ENCODE peak calls at places on chromosomes 5 and 9, in ten cellular contexts. H is OCI-LY7, V is A549, G is astrocyte, Z is K562, L is IMR-90, Q is hepatocyte, R is fibroblast of lung, O is MM.1S, S is GM23248. P is an unnamed sample.

GRCh38 chr9:18235181-18235908 is 238.6 kb upstream of the ADAMTSL1 start:
- DNase-seq in G (no peak), V (no peak), S (no peak), O (no peak), L (no peak), H (no peak), R (no peak), Q (no peak), Z (no peak), P (no peak)

GRCh38 chr5:78912085-78912771 is 72.9 kb downstream of the ARSB start:
- DNase-seq in G (peak), S (no peak), R (peak), L (peak), Z (no peak), O (no peak), V (no peak), H (no peak), Q (no peak), P (no peak)

GRCh38 chr9:70567511-70567910 is 153.1 kb upstream of the KLF9 start:
- DNase-seq in S (no peak), L (no peak), R (no peak), Z (no peak), G (no peak), Q (no peak), V (no peak), H (no peak), O (no peak), P (peak)

GRCh38 chr9:126927419-126927818 is 12.8 kb downstream of the RALGPS1 start:
- DNase-seq in G (no peak), O (no peak), S (no peak), Q (peak), Z (no peak), H (no peak), L (no peak), R (no peak), V (no peak), P (no peak)

GRCh38 chr5:132815454-132815853 is 2.4 kb downstream of the SOWAHA start:
- DNase-seq in S (peak), Q (no peak), V (no peak), R (peak), Z (no peak), G (no peak), H (no peak), L (peak), O (no peak), P (peak)

GRCh38 chr5:143554918-143555477 is 151.5 kb upstream of the NR3C1 start:
- DNase-seq in V (peak), G (peak), S (peak), Z (no peak), L (peak), R (peak), O (no peak), H (no peak), Q (peak), P (peak)

GRCh38 chr9:123620258-123620657 is 264.3 kb downstream of the CRB2 start:
- DNase-seq in Z (no peak), Q (no peak), L (peak), G (no peak), H (no peak), V (peak), O (no peak), R (no peak), S (peak), P (no peak)

GRCh38 chr5:132839426-132840301 is 9.2 kb upstream of the SHROOM1 start:
- DNase-seq in H (no peak), S (peak), R (peak), O (no peak), L (peak), V (no peak), G (peak), Q (peak), Z (no peak), P (peak)

GRCh38 chr5:134444941-134445471 is 33.3 kb upstream of the CDKN2AIPNL start:
- DNase-seq in L (no peak), V (no peak), Z (peak), Q (no peak), H (no peak), R (no peak), O (no peak), S (no peak), G (no peak), P (no peak)

GRCh38 chr5:136222575-136223235 is 29.7 kb upstream of the SMIM32 start:
- DNase-seq in O (no peak), G (no peak), R (no peak), S (peak), Z (no peak), V (no peak), L (no peak), H (no peak), Q (no peak), P (no peak)

GRCh38 chr5:756865-757345 is 27.6 kb downstream of the ZDHHC11B start:
- DNase-seq in G (no peak), L (no peak), S (peak), H (no peak), O (no peak), R (no peak), Z (peak), V (no peak), Q (peak), P (no peak)

GRCh38 chr9:119788876-119789275 is 419.6 kb upstream of the BRINP1 start:
- DNase-seq in Q (no peak), S (no peak), R (no peak), V (no peak), O (no peak), Z (no peak), G (no peak), H (no peak), L (no peak), P (peak)

GRCh38 chr5:131538177-131538593 is 96.8 kb downstream of the RAPGEF6 start:
- DNase-seq in G (peak), S (peak), Q (no peak), L (peak), Z (no peak), V (peak), R (peak), H (no peak), O (no peak), P (no peak)

GRCh38 chr9:71683598-71684235 is 84.6 kb downstream of the CEMIP2 start:
- DNase-seq in Q (peak), S (peak), H (no peak), L (peak), V (no peak), G (peak), Z (no peak), O (no peak), R (peak), P (no peak)

GRCh38 chr5:141605523-141606277 is 13.1 kb downstream of the DIAPH1 start:
- DNase-seq in O (peak), V (no peak), L (no peak), Z (peak), S (no peak), H (peak), G (no peak), R (peak), Q (no peak), P (peak)

GRCh38 chr9:2621678-2622360 is at the start of gene VLDLR:
- DNase-seq in R (peak), H (no peak), L (peak), S (peak), O (peak), Z (peak), V (peak), Q (peak), G (no peak), P (peak)

GRCh38 chr5:171386861-171387254 is 791 bp upstream of the NPM1 start:
- DNase-seq in L (peak), V (no peak), Q (peak), H (no peak), G (no peak), R (no peak), S (no peak), O (no peak), Z (peak), P (peak)

GRCh38 chr9:111805841-111806241 is 11.1 kb upstream of the SHOC1 start:
- DNase-seq in G (peak), R (peak), S (peak), H (no peak), V (peak), Q (no peak), L (peak), O (no peak), Z (no peak), P (peak)

GRCh38 chr5:124951676-124952075 is 205.2 kb upstream of the ZNF608 start:
- DNase-seq in R (no peak), Q (no peak), O (peak), L (no peak), Z (no peak), G (no peak), S (no peak), V (no peak), H (peak), P (no peak)

GRCh38 chr5:43514471-43514815 is 505 bp downstream of the C5orf34 start:
- DNase-seq in H (no peak), Q (peak), S (peak), V (no peak), R (peak), O (no peak), G (peak), Z (no peak), L (peak), P (peak)

GRCh38 chr9:121633736-121634135 is 17.7 kb upstream of the DAB2IP start:
- DNase-seq in G (no peak), V (no peak), S (no peak), Q (no peak), L (no peak), R (no peak), O (no peak), H (no peak), Z (no peak), P (peak)

GRCh38 chr5:1201327-1202025 is at the start of gene SLC6A19:
- DNase-seq in S (no peak), V (no peak), R (no peak), O (no peak), Z (peak), G (no peak), Q (no peak), H (no peak), L (no peak), P (no peak)

GRCh38 chr5:71743135-71743534 is 24.1 kb downstream of the CARTPT start:
- DNase-seq in L (no peak), H (no peak), Q (no peak), R (peak), G (no peak), O (no peak), V (no peak), Z (no peak), S (no peak), P (no peak)

GRCh38 chr5:76356887-76357286 is 46.2 kb upstream of the IQGAP2 start:
- DNase-seq in S (no peak), V (no peak), H (no peak), L (no peak), G (no peak), R (no peak), O (no peak), Q (no peak), Z (no peak), P (no peak)

GRCh38 chr9:75085640-75086039 is 2.3 kb downstream of the NMRK1 start:
- DNase-seq in H (no peak), O (no peak), G (no peak), R (no peak), Z (no peak), S (no peak), V (no peak), Q (no peak), L (no peak), P (no peak)
- H3K4me2 ChIP-seq in H (peak), O (peak), G (no peak), R (no peak), Z (no peak), S (no peak), V (no peak), Q (peak), L (no peak), P (peak)

GRCh38 chr9:129023036-129023907 is 4.9 kb downstream of the SH3GLB2 start:
- DNase-seq in S (peak), V (no peak), Z (peak), Q (peak), O (no peak), G (peak), R (peak), L (peak), H (no peak), P (peak)
- H3K27ac ChIP-seq in S (peak), V (no peak), Z (peak), Q (peak), O (peak), G (no peak), R (no peak), L (peak), H (no peak), P (no peak)

GRCh38 chr9:94149696-94150095 is 65.4 kb downstream of the PTPDC1 start:
- DNase-seq in R (no peak), Z (no peak), H (peak), S (no peak), V (no peak), G (no peak), Q (no peak), L (no peak), O (no peak), P (no peak)
- H3K4me2 ChIP-seq in R (no peak), Z (no peak), H (peak), S (no peak), V (no peak), G (no peak), Q (no peak), L (no peak), O (no peak), P (no peak)

GRCh38 chr5:66851306-66851705 is 255.1 kb downstream of the MAST4 start:
- DNase-seq in V (no peak), S (peak), R (no peak), O (no peak), L (peak), H (no peak), Q (no peak), G (peak), Z (no peak), P (no peak)

GRCh38 chr5:66850354-66851075 is 254.3 kb downstream of the MAST4 start:
- DNase-seq in Q (no peak), R (peak), Z (no peak), L (peak), V (no peak), S (peak), O (no peak), G (no peak), H (no peak), P (no peak)

GRCh38 chr5:66854429-66854828 is 258.2 kb downstream of the MAST4 start:
- DNase-seq in S (no peak), Q (no peak), R (no peak), Z (no peak), H (no peak), L (no peak), O (no peak), G (no peak), V (no peak), P (no peak)

GRCh38 chr5:66849803-66850202 is 253.6 kb downstream of the MAST4 start:
- DNase-seq in V (peak), H (no peak), G (peak), Z (no peak), L (peak), O (no peak), R (no peak), Q (no peak), S (peak), P (no peak)

GRCh38 chr5:66848749-66849641 is 252.8 kb downstream of the MAST4 start:
- DNase-seq in V (no peak), G (peak), R (peak), H (no peak), S (peak), Z (no peak), L (peak), O (no peak), Q (no peak), P (no peak)
- H3K27ac ChIP-seq in V (peak), G (peak), R (no peak), H (no peak), S (peak), Z (no peak), L (peak), O (no peak), Q (peak), P (no peak)

GRCh38 chr9:31848505-31849285 is 535.7 kb upstream of the ACO1 start:
- DNase-seq in R (no peak), O (no peak), L (no peak), Z (peak), V (no peak), G (no peak), Q (no peak), H (no peak), S (no peak), P (no peak)
- H3K4me2 ChIP-seq in R (no peak), O (no peak), L (no peak), Z (peak), V (no peak), G (no peak), Q (no peak), H (no peak), S (no peak), P (peak)

GRCh38 chr5:88889165-88890069 is 6.4 kb upstream of the MEF2C start:
- DNase-seq in Q (peak), R (peak), H (no peak), Z (no peak), G (peak), L (peak), S (peak), O (peak), V (no peak), P (peak)
- H3K27ac ChIP-seq in Q (no peak), R (peak), H (no peak), Z (no peak), G (no peak), L (no peak), S (no peak), O (peak), V (no peak), P (peak)

GRCh38 chr9:4756420-4756819 is 15.4 kb upstream of the AK3 start:
- DNase-seq in V (no peak), O (no peak), R (no peak), S (no peak), Q (no peak), H (no peak), L (no peak), G (no peak), Z (no peak), P (no peak)

GRCh38 chr9:4760122-4760521 is 19.1 kb upstream of the AK3 start:
- DNase-seq in Z (no peak), Q (no peak), R (no peak), O (no peak), G (no peak), V (no peak), S (no peak), L (no peak), H (no peak), P (no peak)

GRCh38 chr9:4750021-4750673 is 9.1 kb upstream of the AK3 start:
- DNase-seq in Z (peak), L (peak), V (peak), O (peak), S (peak), G (peak), Q (peak), H (peak), R (peak), P (peak)

DNA sequence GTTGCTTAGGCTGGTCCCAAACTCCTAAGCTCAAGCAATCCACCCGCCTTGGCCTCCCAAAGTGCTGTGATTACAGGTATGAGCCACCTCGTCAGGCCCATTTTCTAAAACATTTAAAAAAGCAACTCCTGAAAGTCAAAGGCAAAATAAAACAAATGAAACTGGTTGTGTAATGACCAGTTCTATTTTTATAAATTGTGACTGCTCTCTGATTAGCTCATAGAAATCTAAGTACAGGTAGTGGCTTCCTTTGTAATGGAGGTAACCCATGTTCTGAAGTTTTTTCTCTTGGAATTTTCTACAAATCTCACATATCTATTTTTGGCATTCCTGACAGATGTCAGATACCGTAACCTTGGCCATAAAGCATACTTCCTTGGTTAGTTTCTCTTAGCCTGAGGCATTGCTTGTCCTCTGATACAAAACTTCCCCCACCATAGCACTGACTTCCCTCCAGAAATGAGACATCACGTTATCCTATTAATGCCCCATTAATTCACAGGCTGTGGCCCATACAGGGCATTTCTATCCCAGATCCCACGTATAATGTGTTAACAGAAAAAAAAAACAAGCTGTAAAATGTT is 14.1 kb upstream of the AK3 start:
- DNase-seq in Q (no peak), O (peak), L (no peak), G (no peak), Z (no peak), H (no peak), S (no peak), V (no peak), R (no peak), P (no peak)
- H3K4me2 ChIP-seq in Q (no peak), O (peak), L (no peak), G (no peak), Z (no peak), H (no peak), S (no peak), V (no peak), R (no peak), P (no peak)

GRCh38 chr5:14501353-14502162 is 80.0 kb upstream of the OTULINL start:
- DNase-seq in G (no peak), L (no peak), S (peak), V (no peak), H (no peak), Q (no peak), Z (no peak), O (no peak), R (no peak), P (peak)
- H3K27ac ChIP-seq in G (peak), L (no peak), S (peak), V (no peak), H (no peak), Q (no peak), Z (no peak), O (no peak), R (no peak), P (peak)

GRCh38 chr5:110751902-110752762 is 13.3 kb downstream of the SLC25A46 start:
- DNase-seq in H (no peak), S (no peak), O (peak), G (peak), V (no peak), Z (no peak), R (peak), L (peak), Q (no peak), P (no peak)
- H3K4me2 ChIP-seq in H (peak), S (no peak), O (peak), G (no peak), V (no peak), Z (no peak), R (no peak), L (no peak), Q (no peak), P (no peak)

P was measured in osteoblast.